ENCODE peak calls at places on chromosomes 11 and 22, in five cellular contexts. J is stomach, S is cardiac muscle cell, U is AG10803, F is NB4. H is an unnamed sample.

GRCh38 chr22:37999640-38000272 is 15.4 kb upstream of the SOX10 start:
- DNase-seq in J (no peak), S (peak), U (peak), F (peak), H (no peak)

GRCh38 chr11:11211888-11212287 is 141.2 kb downstream of the CSNK2A3 start:
- DNase-seq in J (no peak), S (no peak), U (no peak), F (no peak), H (no peak)

GRCh38 chr11:68371176-68372041 is 59.0 kb downstream of the LRP5 start:
- DNase-seq in J (no peak), S (no peak), U (peak), F (no peak), H (no peak)

GRCh38 chr11:65872555-65873279 is at the start of gene EFEMP2:
- DNase-seq in J (no peak), S (peak), U (peak), F (peak), H (no peak)

GRCh38 chr11:5369793-5370192 is 13.8 kb upstream of the OR51M1 start:
- DNase-seq in J (no peak), S (peak), U (peak), F (peak), H (no peak)

GRCh38 chr11:3115321-3115720 is 49.8 kb downstream of the OSBPL5 start:
- DNase-seq in J (no peak), S (no peak), U (no peak), F (no peak), H (no peak)

GRCh38 chr11:77322506-77322905 is 21.0 kb upstream of the GDPD4 start:
- DNase-seq in J (no peak), S (peak), U (peak), F (no peak), H (no peak)

GRCh38 chr11:4636136-4636535 is 1.1 kb upstream of the OR51D1 start:
- DNase-seq in J (no peak), S (no peak), U (no peak), F (no peak), H (no peak)

GRCh38 chr11:46504817-46505613 is 88.8 kb downstream of the AMBRA1 start:
- DNase-seq in J (no peak), S (no peak), U (peak), F (no peak), H (no peak)

GRCh38 chr11:125903753-125904659 is at the start of gene DDX25:
- DNase-seq in J (no peak), S (no peak), U (no peak), F (no peak), H (no peak)

GRCh38 chr11:20609727-20610707 is 10.6 kb downstream of the SLC6A5 start:
- DNase-seq in J (peak), S (peak), U (peak), F (peak), H (peak)

GRCh38 chr11:9285850-9286587 is 20.9 kb upstream of the DENND5A start:
- DNase-seq in J (no peak), S (no peak), U (no peak), F (no peak), H (peak)

GRCh38 chr11:46295312-46295995 is 18.0 kb downstream of the CREB3L1 start:
- DNase-seq in J (peak), S (peak), U (peak), F (peak), H (peak)

GRCh38 chr11:76365038-76365679 is 15.8 kb downstream of the THAP12 start:
- DNase-seq in J (no peak), S (no peak), U (no peak), F (no peak), H (no peak)

GRCh38 chr22:29580200-29580810 is 608 bp downstream of the NIPSNAP1 start:
- DNase-seq in J (no peak), S (no peak), U (no peak), F (peak), H (no peak)

GRCh38 chr22:21707677-21708076 is 27.9 kb downstream of the YPEL1 start:
- DNase-seq in J (no peak), S (peak), U (no peak), F (no peak), H (no peak)

GRCh38 chr11:46413755-46414465 is 22.3 kb upstream of the CHRM4 start:
- DNase-seq in J (no peak), S (no peak), U (no peak), F (no peak), H (no peak)

GRCh38 chr11:125378596-125378995 is 117.5 kb downstream of the FEZ1 start:
- DNase-seq in J (no peak), S (no peak), U (no peak), F (no peak), H (no peak)

GRCh38 chr22:41946360-41947180 is at the start of gene CENPM:
- DNase-seq in J (peak), S (peak), U (peak), F (peak), H (peak)

GRCh38 chr22:20663941-20664593 is 109.8 kb upstream of the SERPIND1 start:
- DNase-seq in J (no peak), S (no peak), U (no peak), F (no peak), H (peak)

GRCh38 chr22:20671409-20672081 is 102.4 kb upstream of the SERPIND1 start:
- DNase-seq in J (no peak), S (no peak), U (no peak), F (no peak), H (peak)

GRCh38 chr22:20664594-20664959 is 109.3 kb upstream of the SERPIND1 start:
- DNase-seq in J (no peak), S (no peak), U (no peak), F (no peak), H (no peak)

GRCh38 chr22:20663137-20663828 is 110.6 kb upstream of the SERPIND1 start:
- DNase-seq in J (no peak), S (no peak), U (no peak), F (no peak), H (no peak)

GRCh38 chr22:20666560-20666959 is 107.4 kb upstream of the SERPIND1 start:
- DNase-seq in J (no peak), S (no peak), U (no peak), F (no peak), H (no peak)
- TF ChIP-seq CTCF in J (no peak), S (no peak), U (no peak), F (no peak), H (no peak)

GRCh38 chr11:90392692-90393091 is 169.8 kb upstream of the CHORDC1 start:
- DNase-seq in J (no peak), S (no peak), U (no peak), F (no peak), H (no peak)
- TF ChIP-seq CTCF in J (no peak), S (no peak), U (no peak), F (no peak), H (no peak)

DNA sequence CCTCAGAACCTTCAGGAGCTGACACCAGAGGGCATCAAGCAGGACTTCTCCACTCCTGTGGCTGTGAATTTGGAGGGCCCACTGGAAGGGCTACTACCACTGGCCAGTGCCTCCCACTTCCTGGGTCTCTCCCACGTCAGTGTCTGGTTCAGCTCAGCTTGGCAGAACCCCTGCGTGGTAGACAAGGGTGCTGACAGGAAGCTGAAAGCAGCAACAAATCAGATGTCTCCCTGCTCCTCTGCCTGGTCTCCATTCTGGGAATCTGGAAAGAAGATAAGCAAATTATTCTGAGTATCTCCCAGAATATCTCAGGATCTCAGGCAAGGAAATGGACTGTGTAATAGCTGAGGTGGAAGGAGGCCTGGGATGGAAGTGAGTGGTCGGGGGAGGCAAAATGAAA is 61.5 kb downstream of the TMPRSS5 start:
- DNase-seq in J (no peak), S (peak), U (no peak), F (no peak), H (no peak)
- TF ChIP-seq CTCF in J (no peak), S (no peak), U (no peak), F (no peak), H (no peak)

DNA sequence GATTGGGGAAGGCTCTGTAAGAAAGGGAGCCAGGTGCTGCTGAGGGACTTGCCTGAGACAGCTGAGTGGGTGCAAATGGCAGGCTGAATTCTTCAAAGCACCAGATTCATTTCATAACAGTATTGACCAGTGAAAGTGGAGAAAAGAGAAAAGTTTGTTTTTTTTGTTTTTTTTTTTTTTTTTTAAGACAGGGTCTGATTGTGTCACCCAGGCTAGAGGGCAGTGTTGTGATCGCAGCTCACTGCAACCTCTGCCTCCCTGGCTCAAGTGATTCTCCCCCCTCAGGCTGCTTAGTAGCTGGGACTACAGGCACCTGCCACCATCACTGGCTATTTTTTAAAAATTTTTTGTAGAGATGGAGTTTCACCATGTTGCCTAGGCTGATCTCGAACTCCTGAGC is 494.0 kb downstream of the MIAT start:
- DNase-seq in J (no peak), S (no peak), U (no peak), F (no peak), H (no peak)
- TF ChIP-seq CTCF in J (no peak), S (no peak), U (no peak), F (no peak), H (no peak)

GRCh38 chr11:107752508-107752907 is 40.7 kb upstream of the SLN start:
- DNase-seq in J (no peak), S (no peak), U (no peak), F (no peak), H (no peak)

GRCh38 chr11:107756553-107756952 is 44.7 kb upstream of the SLN start:
- DNase-seq in J (no peak), S (no peak), U (no peak), F (no peak), H (no peak)

GRCh38 chr11:107752954-107753822 is 41.3 kb upstream of the SLN start:
- DNase-seq in J (no peak), S (no peak), U (peak), F (no peak), H (no peak)

GRCh38 chr11:107757661-107758060 is 45.8 kb upstream of the SLN start:
- DNase-seq in J (no peak), S (no peak), U (no peak), F (no peak), H (no peak)
- TF ChIP-seq CTCF in J (no peak), S (peak), U (no peak), F (peak), H (no peak)

GRCh38 chr22:27490080-27490479 is 311.5 kb downstream of the MN1 start:
- DNase-seq in J (no peak), S (no peak), U (no peak), F (no peak), H (no peak)

GRCh38 chr22:27485842-27486241 is 315.7 kb downstream of the MN1 start:
- DNase-seq in J (no peak), S (no peak), U (no peak), F (no peak), H (no peak)

GRCh38 chr22:27487600-27488450 is 313.7 kb downstream of the MN1 start:
- DNase-seq in J (no peak), S (no peak), U (no peak), F (no peak), H (no peak)

GRCh38 chr22:27489265-27489675 is 312.3 kb downstream of the MN1 start:
- DNase-seq in J (peak), S (peak), U (no peak), F (no peak), H (no peak)

DNA sequence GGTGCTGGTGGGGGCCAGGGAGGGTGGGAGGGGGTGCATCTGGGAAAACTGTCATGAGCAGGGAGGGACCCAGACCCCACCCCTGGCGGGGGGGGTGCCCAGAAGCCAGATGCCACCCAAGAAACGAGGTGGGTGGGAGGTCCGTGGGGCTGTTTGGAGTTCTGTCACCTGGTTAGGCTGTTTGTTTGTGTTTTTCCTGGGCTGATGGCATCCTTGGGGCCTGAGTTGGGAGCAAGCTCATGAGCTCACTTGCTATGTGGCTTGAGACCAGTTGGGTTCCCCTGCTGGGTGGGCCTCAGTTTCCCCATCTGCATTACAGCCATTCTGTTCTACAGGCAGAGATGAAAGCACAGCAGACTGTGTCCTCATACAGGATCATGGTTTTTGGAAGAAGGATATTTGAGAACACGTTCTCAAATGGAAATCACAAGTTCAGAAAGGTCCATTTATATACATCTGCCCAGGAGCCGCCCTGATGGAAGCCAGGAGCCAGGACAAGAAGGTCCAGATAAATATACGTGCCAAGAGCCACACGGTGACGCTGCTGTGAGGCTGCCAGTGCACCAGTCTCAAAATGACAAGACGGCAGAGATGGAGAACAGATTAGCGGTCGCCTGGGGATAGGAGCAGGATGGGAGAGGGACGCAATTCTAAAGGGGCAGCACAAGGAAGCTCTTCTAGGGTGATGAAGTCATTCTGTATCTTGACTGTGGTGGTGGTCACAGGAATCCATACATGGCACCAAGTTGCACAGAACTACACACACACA is 312.9 kb downstream of the MN1 start:
- DNase-seq in J (peak), S (peak), U (no peak), F (no peak), H (no peak)
- TF ChIP-seq CTCF in J (no peak), S (no peak), U (no peak), F (no peak), H (no peak)